ENCODE peak calls at places on chromosome 22, in nine cellular contexts. I is lower leg skin, C is pancreas, Y is ovary, K is IMR-90, Z is AG10803, W is endodermal cell, N is PC-9, Q is GM23338. B is an unnamed sample.

GRCh38 chr22:28917747-28918543 is 34.6 kb downstream of the ZNRF3 start:
- DNase-seq in I (peak), C (peak), Y (peak), K (peak), Z (peak), W (peak), N (no peak), Q (peak), B (no peak)

GRCh38 chr22:24175160-24175808 is 6.0 kb upstream of the SUSD2 start:
- DNase-seq in I (peak), C (peak), Y (peak), K (peak), Z (peak), W (peak), N (peak), Q (peak), B (peak)

GRCh38 chr22:47629273-47629711 is 866.8 kb downstream of the TBC1D22A start:
- DNase-seq in I (peak), C (no peak), Y (peak), K (no peak), Z (no peak), W (peak), N (no peak), Q (no peak), B (no peak)

GRCh38 chr22:50687829-50688228 is 15.2 kb downstream of the SHANK3 start:
- DNase-seq in I (peak), C (peak), Y (no peak), K (no peak), Z (no peak), W (no peak), N (no peak), Q (no peak), B (no peak)

GRCh38 chr22:35971418-35972119 is 57.1 kb downstream of the RBFOX2 start:
- DNase-seq in I (no peak), C (no peak), Y (no peak), K (peak), Z (peak), W (no peak), N (no peak), Q (no peak), B (no peak)

GRCh38 chr22:50261615-50262459 is at the start of gene MAPK12:
- DNase-seq in I (no peak), C (no peak), Y (peak), K (no peak), Z (no peak), W (peak), N (peak), Q (peak), B (peak)

GRCh38 chr22:25228822-25229221 is 9.4 kb downstream of the CRYBB2 start:
- DNase-seq in I (no peak), C (no peak), Y (no peak), K (no peak), Z (no peak), W (no peak), N (no peak), Q (no peak), B (no peak)

GRCh38 chr22:29313126-29314071 is 2.1 kb downstream of the RASL10A start:
- DNase-seq in I (no peak), C (peak), Y (peak), K (no peak), Z (peak), W (peak), N (no peak), Q (peak), B (no peak)

GRCh38 chr22:31173386-31174145 is 13.6 kb downstream of the RNF185 start:
- DNase-seq in I (no peak), C (no peak), Y (no peak), K (peak), Z (peak), W (no peak), N (no peak), Q (no peak), B (peak)

GRCh38 chr22:35742342-35743100 is 24.8 kb downstream of the APOL5 start:
- DNase-seq in I (no peak), C (no peak), Y (no peak), K (peak), Z (peak), W (no peak), N (peak), Q (no peak), B (no peak)

GRCh38 chr22:39665229-39665628 is 94.7 kb downstream of the CACNA1I start:
- DNase-seq in I (no peak), C (no peak), Y (no peak), K (no peak), Z (no peak), W (no peak), N (peak), Q (peak), B (no peak)

GRCh38 chr22:35212020-35212419 is 45.3 kb upstream of the HMGXB4 start:
- DNase-seq in I (no peak), C (no peak), Y (peak), K (peak), Z (peak), W (peak), N (peak), Q (no peak), B (no peak)

GRCh38 chr22:37284807-37285355 is 2.6 kb downstream of the CYTH4 start:
- DNase-seq in I (no peak), C (no peak), Y (no peak), K (no peak), Z (no peak), W (peak), N (no peak), Q (no peak), B (peak)

GRCh38 chr22:37419916-37420655 is 7.2 kb downstream of the ELFN2 start:
- DNase-seq in I (no peak), C (no peak), Y (no peak), K (peak), Z (no peak), W (peak), N (peak), Q (peak), B (peak)

GRCh38 chr22:49159711-49160110 is 668.0 kb downstream of the BRD1 start:
- DNase-seq in I (no peak), C (no peak), Y (no peak), K (no peak), Z (no peak), W (no peak), N (no peak), Q (no peak), B (no peak)

GRCh38 chr22:50396751-50397370 is 53.7 kb downstream of the PPP6R2 start:
- DNase-seq in I (no peak), C (no peak), Y (no peak), K (peak), Z (no peak), W (peak), N (no peak), Q (no peak), B (no peak)

GRCh38 chr22:41567452-41567768 is 6.6 kb downstream of the CSDC2 start:
- DNase-seq in I (no peak), C (no peak), Y (no peak), K (no peak), Z (no peak), W (no peak), N (no peak), Q (no peak), B (no peak)

GRCh38 chr22:23542933-23543332 is 37.2 kb downstream of the IGLL1 start:
- DNase-seq in I (no peak), C (no peak), Y (no peak), K (peak), Z (no peak), W (no peak), N (no peak), Q (no peak), B (no peak)

GRCh38 chr22:44682556-44683168 is 19.3 kb upstream of the PRR5 start:
- DNase-seq in I (no peak), C (no peak), Y (no peak), K (no peak), Z (no peak), W (no peak), N (no peak), Q (no peak), B (no peak)

GRCh38 chr22:41917906-41918791 is 3.3 kb upstream of the SHISA8 start:
- DNase-seq in I (no peak), C (no peak), Y (no peak), K (peak), Z (peak), W (no peak), N (peak), Q (no peak), B (peak)

GRCh38 chr22:49855491-49855911 is 1.9 kb downstream of the ZBED4 start:
- DNase-seq in I (no peak), C (peak), Y (no peak), K (peak), Z (no peak), W (no peak), N (peak), Q (no peak), B (peak)

GRCh38 chr22:41234815-41235687 is 5.7 kb downstream of the CHADL start:
- DNase-seq in I (no peak), C (no peak), Y (no peak), K (no peak), Z (no peak), W (no peak), N (no peak), Q (no peak), B (no peak)

GRCh38 chr22:23168381-23169031 is 11.8 kb upstream of the BCR start:
- DNase-seq in I (no peak), C (no peak), Y (no peak), K (no peak), Z (no peak), W (no peak), N (no peak), Q (no peak), B (no peak)

GRCh38 chr22:49670610-49671330 is 156.9 kb downstream of the BRD1 start:
- DNase-seq in I (peak), C (peak), Y (no peak), K (no peak), Z (no peak), W (peak), N (no peak), Q (no peak), B (no peak)

GRCh38 chr22:37898441-37899181 is 7.5 kb upstream of the MICALL1 start:
- DNase-seq in I (peak), C (no peak), Y (no peak), K (no peak), Z (peak), W (peak), N (peak), Q (peak), B (no peak)

GRCh38 chr22:22935546-22936157 is 48.0 kb downstream of the IGLL5 start:
- DNase-seq in I (no peak), C (no peak), Y (no peak), K (no peak), Z (no peak), W (peak), N (no peak), Q (peak), B (peak)

GRCh38 chr22:46090051-46090591 is 60.2 kb upstream of the PPARA start:
- DNase-seq in I (peak), C (peak), Y (peak), K (no peak), Z (no peak), W (no peak), N (no peak), Q (no peak), B (no peak)

GRCh38 chr22:46087336-46087690 is 63.0 kb upstream of the PPARA start:
- DNase-seq in I (no peak), C (no peak), Y (no peak), K (no peak), Z (no peak), W (no peak), N (no peak), Q (no peak), B (no peak)

GRCh38 chr22:46089426-46090041 is 60.8 kb upstream of the PPARA start:
- DNase-seq in I (peak), C (no peak), Y (no peak), K (no peak), Z (no peak), W (no peak), N (no peak), Q (no peak), B (no peak)

GRCh38 chr22:46087816-46088277 is 62.5 kb upstream of the PPARA start:
- DNase-seq in I (peak), C (peak), Y (peak), K (peak), Z (peak), W (no peak), N (no peak), Q (no peak), B (no peak)

DNA sequence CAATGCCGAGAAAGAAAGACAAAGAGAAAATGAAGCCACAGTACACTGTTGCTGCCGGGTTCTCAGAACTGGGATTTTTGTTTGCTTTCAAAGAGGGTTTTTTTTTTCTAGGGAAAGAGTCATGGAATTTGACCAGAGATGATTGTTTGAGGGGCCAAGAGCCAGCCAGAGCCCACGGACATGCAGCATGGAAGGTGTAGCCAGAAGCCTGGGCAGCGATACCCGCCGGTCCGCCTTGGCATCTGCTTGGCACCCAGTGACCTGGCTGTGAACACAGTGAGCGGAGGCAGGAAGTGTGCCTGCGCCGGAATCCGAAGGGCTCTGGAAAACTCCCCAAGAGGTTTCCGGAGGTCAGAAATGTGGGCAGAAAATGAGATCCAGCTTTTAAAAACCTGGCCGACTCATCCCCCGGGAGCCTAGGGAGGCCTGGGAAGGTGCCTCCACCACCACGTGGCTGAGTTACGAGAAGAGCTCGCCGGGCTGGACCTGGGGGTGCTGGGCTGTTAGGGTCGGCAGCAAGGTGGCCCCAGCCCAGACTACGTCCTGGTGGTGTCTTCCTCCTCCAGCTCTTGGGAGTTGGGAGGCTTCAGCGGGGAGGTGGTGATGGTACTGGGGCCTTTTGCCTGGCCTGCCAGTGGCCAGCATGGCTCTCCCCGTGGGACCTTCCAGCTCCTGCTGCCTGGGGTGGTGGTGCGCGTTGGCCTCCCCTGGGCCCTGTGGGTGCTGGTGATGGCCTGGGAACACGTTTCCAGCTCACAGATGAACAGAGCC is 61.6 kb upstream of the PPARA start:
- DNase-seq in I (peak), C (peak), Y (peak), K (peak), Z (peak), W (no peak), N (no peak), Q (no peak), B (no peak)
- H3K4me3 ChIP-seq in I (no peak), C (no peak), Y (peak), K (no peak), Z (peak), W (no peak), N (no peak), Q (no peak), B (no peak)

GRCh38 chr22:32828150-32828549 is 26.6 kb downstream of the TIMP3 start:
- DNase-seq in I (no peak), C (no peak), Y (no peak), K (no peak), Z (no peak), W (no peak), N (no peak), Q (no peak), B (no peak)

GRCh38 chr22:32829451-32829851 is 27.9 kb downstream of the TIMP3 start:
- DNase-seq in I (no peak), C (no peak), Y (no peak), K (no peak), Z (no peak), W (no peak), N (no peak), Q (no peak), B (no peak)

GRCh38 chr22:32830473-32830872 is 29.0 kb downstream of the TIMP3 start:
- DNase-seq in I (peak), C (no peak), Y (no peak), K (no peak), Z (no peak), W (peak), N (no peak), Q (peak), B (no peak)

GRCh38 chr22:32827061-32827602 is 25.6 kb downstream of the TIMP3 start:
- DNase-seq in I (no peak), C (no peak), Y (no peak), K (no peak), Z (no peak), W (no peak), N (no peak), Q (no peak), B (no peak)

GRCh38 chr22:32828561-32828960 is 27.1 kb downstream of the TIMP3 start:
- DNase-seq in I (no peak), C (no peak), Y (no peak), K (no peak), Z (no peak), W (no peak), N (no peak), Q (no peak), B (no peak)
- TF ChIP-seq CTCF in I (no peak), C (no peak), Y (no peak), K (no peak), Z (no peak), W (no peak), N (no peak), Q (no peak), B (no peak)

GRCh38 chr22:26485991-26486390 is 2.3 kb downstream of the SRRD start:
- DNase-seq in I (no peak), C (no peak), Y (no peak), K (no peak), Z (no peak), W (no peak), N (no peak), Q (no peak), B (no peak)
- H3K4me3 ChIP-seq in I (no peak), C (no peak), Y (no peak), K (no peak), Z (no peak), W (no peak), N (no peak), Q (no peak), B (no peak)

DNA sequence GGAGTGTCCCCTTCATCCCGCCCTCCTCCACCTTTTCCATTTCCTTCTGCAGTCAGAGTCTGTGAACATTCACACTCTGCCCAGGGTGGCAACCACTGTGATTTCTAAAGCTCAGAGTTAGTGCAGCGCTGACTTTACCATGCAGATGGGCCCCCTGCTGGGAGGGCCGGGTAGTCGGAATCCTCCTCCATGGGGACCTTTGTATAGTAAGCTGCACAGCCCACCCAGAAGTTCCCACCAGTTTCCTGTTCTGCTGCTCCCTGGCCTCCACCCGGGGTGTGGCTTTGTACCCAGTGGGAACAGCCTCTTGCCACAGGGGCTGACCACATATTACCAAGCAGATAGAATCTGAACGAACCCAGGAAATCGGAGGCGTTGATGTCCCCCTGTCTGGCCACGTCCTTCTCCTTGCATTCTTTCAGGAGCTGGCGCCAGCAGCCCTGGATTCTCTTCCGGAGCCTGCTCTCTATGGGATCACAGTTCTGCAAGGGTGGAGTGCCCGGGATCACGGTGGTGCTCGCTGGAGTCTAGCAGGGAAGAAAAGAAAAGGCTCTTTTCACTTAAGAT is 125.3 kb downstream of the MPPED1 start:
- DNase-seq in I (peak), C (no peak), Y (no peak), K (no peak), Z (no peak), W (no peak), N (no peak), Q (no peak), B (no peak)
- TF ChIP-seq CTCF in I (no peak), C (no peak), Y (no peak), K (no peak), Z (no peak), W (no peak), N (no peak), Q (no peak), B (peak)

GRCh38 chr22:20292673-20293232 is 24.6 kb upstream of the RTN4R start:
- DNase-seq in I (no peak), C (no peak), Y (no peak), K (no peak), Z (no peak), W (no peak), N (no peak), Q (no peak), B (no peak)
- H3K4me3 ChIP-seq in I (no peak), C (no peak), Y (no peak), K (no peak), Z (no peak), W (no peak), N (no peak), Q (no peak), B (no peak)

GRCh38 chr22:19788661-19789225 is 28.2 kb downstream of the TBX1 start:
- DNase-seq in I (no peak), C (no peak), Y (peak), K (no peak), Z (no peak), W (no peak), N (no peak), Q (no peak), B (no peak)

GRCh38 chr22:19786959-19787848 is 26.6 kb downstream of the TBX1 start:
- DNase-seq in I (no peak), C (no peak), Y (no peak), K (no peak), Z (no peak), W (no peak), N (no peak), Q (no peak), B (no peak)

GRCh38 chr22:19786264-19786585 is 25.6 kb downstream of the TBX1 start:
- DNase-seq in I (no peak), C (no peak), Y (no peak), K (no peak), Z (no peak), W (no peak), N (no peak), Q (no peak), B (no peak)

GRCh38 chr22:19789406-19789805 is 28.8 kb downstream of the TBX1 start:
- DNase-seq in I (no peak), C (no peak), Y (no peak), K (no peak), Z (no peak), W (no peak), N (no peak), Q (no peak), B (no peak)

GRCh38 chr22:19787849-19788141 is 27.2 kb downstream of the TBX1 start:
- DNase-seq in I (no peak), C (no peak), Y (no peak), K (no peak), Z (no peak), W (no peak), N (no peak), Q (no peak), B (no peak)
- TF ChIP-seq CTCF in I (no peak), C (no peak), Y (no peak), K (no peak), Z (no peak), W (no peak), N (no peak), Q (no peak), B (no peak)